ENCODE peak calls at places on chromosomes 11 and 22, in six cellular contexts. One of them, this sample, is unnamed.

GRCh38 chr22:49413551-49413950 is 414.1 kb downstream of the BRD1 start:
- DNase-seq in H1: no peak
- DNase-seq in GM12891: no peak
- DNase-seq in GM12878: no peak
- DNase-seq in K562: no peak
- DNase-seq in HepG2: no peak
- DNase-seq in this sample: no peak

GRCh38 chr11:11265994-11266606 is 87.0 kb downstream of the CSNK2A3 start:
- DNase-seq in H1: peak; percentile 94
- DNase-seq in GM12891: peak; percentile 68
- DNase-seq in GM12878: no peak
- DNase-seq in K562: peak; percentile 90
- DNase-seq in HepG2: no peak
- DNase-seq in this sample: peak; percentile 59

GRCh38 chr22:39351689-39352214 is 2.0 kb downstream of the SYNGR1 start:
- DNase-seq in H1: no peak
- DNase-seq in GM12891: no peak
- DNase-seq in GM12878: peak; percentile 25
- DNase-seq in K562: no peak
- DNase-seq in HepG2: no peak
- DNase-seq in this sample: peak; percentile 25

GRCh38 chr11:2524446-2525165 is 79.8 kb downstream of the KCNQ1 start:
- DNase-seq in H1: no peak
- DNase-seq in GM12891: peak; percentile 3
- DNase-seq in GM12878: no peak
- DNase-seq in K562: no peak
- DNase-seq in HepG2: no peak
- DNase-seq in this sample: peak; percentile 15

GRCh38 chr22:24500251-24500820 is 5.2 kb downstream of the UPB1 start:
- DNase-seq in H1: no peak
- DNase-seq in GM12891: no peak
- DNase-seq in GM12878: no peak
- DNase-seq in K562: no peak
- DNase-seq in HepG2: peak; percentile 66
- DNase-seq in this sample: no peak

GRCh38 chr11:25628030-25628429 is 703.9 kb upstream of the ANO3 start:
- DNase-seq in H1: no peak
- DNase-seq in GM12891: no peak
- DNase-seq in GM12878: no peak
- DNase-seq in K562: no peak
- DNase-seq in HepG2: no peak
- DNase-seq in this sample: no peak

GRCh38 chr11:115170133-115170815 is 333.9 kb downstream of the CADM1 start:
- DNase-seq in H1: peak; percentile 68
- DNase-seq in GM12891: no peak
- DNase-seq in GM12878: no peak
- DNase-seq in K562: peak; percentile 40
- DNase-seq in HepG2: peak; percentile 18
- DNase-seq in this sample: no peak

GRCh38 chr11:78380615-78381029 is 37.0 kb downstream of the GAB2 start:
- DNase-seq in H1: no peak
- DNase-seq in GM12891: no peak
- DNase-seq in GM12878: no peak
- DNase-seq in K562: no peak
- DNase-seq in HepG2: no peak
- DNase-seq in this sample: no peak

GRCh38 chr11:30107899-30108298 is 91.1 kb upstream of the KCNA4 start:
- DNase-seq in H1: no peak
- DNase-seq in GM12891: no peak
- DNase-seq in GM12878: no peak
- DNase-seq in K562: no peak
- DNase-seq in HepG2: no peak
- DNase-seq in this sample: no peak

GRCh38 chr11:58796333-58797049 is 48.0 kb downstream of the GLYATL2 start:
- DNase-seq in H1: no peak
- DNase-seq in GM12891: no peak
- DNase-seq in GM12878: no peak
- DNase-seq in K562: no peak
- DNase-seq in HepG2: no peak
- DNase-seq in this sample: no peak

GRCh38 chr11:16632295-16633200 is 105.9 kb upstream of the C11orf58 start:
- DNase-seq in H1: peak; percentile 55
- DNase-seq in GM12891: no peak
- DNase-seq in GM12878: no peak
- DNase-seq in K562: no peak
- DNase-seq in HepG2: peak; percentile 50
- DNase-seq in this sample: no peak

GRCh38 chr11:71139516-71140205 is 112.7 kb downstream of the SHANK2 start:
- DNase-seq in H1: no peak
- DNase-seq in GM12891: no peak
- DNase-seq in GM12878: no peak
- DNase-seq in K562: no peak
- DNase-seq in HepG2: peak; percentile 9
- DNase-seq in this sample: no peak

GRCh38 chr22:25451480-25452114 is 112.9 kb upstream of the GRK3 start:
- DNase-seq in H1: no peak
- DNase-seq in GM12891: no peak
- DNase-seq in GM12878: no peak
- DNase-seq in K562: no peak
- DNase-seq in HepG2: no peak
- DNase-seq in this sample: no peak

GRCh38 chr22:17920145-17920605 is 104.2 kb downstream of the MICAL3 start:
- DNase-seq in H1: no peak
- DNase-seq in GM12891: no peak
- DNase-seq in GM12878: no peak
- DNase-seq in K562: peak; percentile 77
- DNase-seq in HepG2: peak; percentile 70
- DNase-seq in this sample: no peak

GRCh38 chr22:25736378-25737011 is 5.5 kb upstream of the MYO18B start:
- DNase-seq in H1: no peak
- DNase-seq in GM12891: no peak
- DNase-seq in GM12878: no peak
- DNase-seq in K562: no peak
- DNase-seq in HepG2: no peak
- DNase-seq in this sample: no peak

GRCh38 chr11:71151561-71151960 is 100.8 kb downstream of the SHANK2 start:
- DNase-seq in H1: no peak
- DNase-seq in GM12891: no peak
- DNase-seq in GM12878: no peak
- DNase-seq in K562: no peak
- DNase-seq in HepG2: no peak
- DNase-seq in this sample: no peak

GRCh38 chr22:43289551-43289963 is 53.6 kb downstream of the SCUBE1 start:
- DNase-seq in H1: no peak
- DNase-seq in GM12891: no peak
- DNase-seq in GM12878: no peak
- DNase-seq in K562: no peak
- DNase-seq in HepG2: no peak
- DNase-seq in this sample: no peak

GRCh38 chr11:70503878-70504240 is 105.5 kb downstream of the CTTN start:
- DNase-seq in H1: no peak
- DNase-seq in GM12891: no peak
- DNase-seq in GM12878: no peak
- DNase-seq in K562: peak; percentile 30
- DNase-seq in HepG2: no peak
- DNase-seq in this sample: no peak

GRCh38 chr11:299081-299891 is at the start of gene IFITM5:
- DNase-seq in H1: no peak
- DNase-seq in GM12891: no peak
- DNase-seq in GM12878: no peak
- DNase-seq in K562: no peak
- DNase-seq in HepG2: no peak
- DNase-seq in this sample: no peak

GRCh38 chr11:103609117-103610066 is 427.0 kb upstream of the DDI1 start:
- DNase-seq in H1: no peak
- DNase-seq in GM12891: no peak
- DNase-seq in GM12878: no peak
- DNase-seq in K562: no peak
- DNase-seq in HepG2: no peak
- DNase-seq in this sample: no peak

GRCh38 chr11:130436171-130436570 is 7.8 kb upstream of the ADAMTS8 start:
- DNase-seq in H1: no peak
- DNase-seq in GM12891: no peak
- DNase-seq in GM12878: no peak
- DNase-seq in K562: no peak
- DNase-seq in HepG2: no peak
- DNase-seq in this sample: no peak

GRCh38 chr11:47992959-47993820 is 12.8 kb downstream of the PTPRJ start:
- DNase-seq in H1: no peak
- DNase-seq in GM12891: no peak
- DNase-seq in GM12878: no peak
- DNase-seq in K562: peak; percentile 72
- DNase-seq in HepG2: no peak
- DNase-seq in this sample: no peak

GRCh38 chr11:61883327-61883726 is 8.0 kb downstream of the FADS3 start:
- DNase-seq in H1: no peak
- DNase-seq in GM12891: no peak
- DNase-seq in GM12878: no peak
- DNase-seq in K562: no peak
- DNase-seq in HepG2: no peak
- DNase-seq in this sample: no peak

GRCh38 chr11:59158206-59159068 is 13.5 kb upstream of the DTX4 start:
- DNase-seq in H1: peak; percentile 67
- DNase-seq in GM12891: no peak
- DNase-seq in GM12878: no peak
- DNase-seq in K562: peak; percentile 61
- DNase-seq in HepG2: peak; percentile 56
- DNase-seq in this sample: no peak

GRCh38 chr11:38300570-38300969 is 1702.5 kb upstream of the RAG2 start:
- DNase-seq in H1: no peak
- DNase-seq in GM12891: no peak
- DNase-seq in GM12878: no peak
- DNase-seq in K562: no peak
- DNase-seq in HepG2: no peak
- DNase-seq in this sample: no peak

GRCh38 chr11:102552447-102553200 is 22.1 kb upstream of the MMP7 start:
- DNase-seq in H1: no peak
- DNase-seq in GM12891: no peak
- DNase-seq in GM12878: no peak
- DNase-seq in K562: no peak
- DNase-seq in HepG2: peak; percentile 25
- DNase-seq in this sample: no peak
- TF ChIP-seq POLR2AphosphoS5 in H1: no peak
- TF ChIP-seq POLR2AphosphoS5 in GM12891: no peak
- TF ChIP-seq POLR2AphosphoS5 in GM12878: no peak
- TF ChIP-seq POLR2AphosphoS5 in K562: no peak
- TF ChIP-seq POLR2AphosphoS5 in HepG2: no peak
- TF ChIP-seq POLR2AphosphoS5 in this sample: no peak

GRCh38 chr11:92727123-92727522 is 242.3 kb upstream of the MTNR1B start:
- DNase-seq in H1: no peak
- DNase-seq in GM12891: no peak
- DNase-seq in GM12878: no peak
- DNase-seq in K562: no peak
- DNase-seq in HepG2: no peak
- DNase-seq in this sample: no peak

GRCh38 chr11:92728628-92729027 is 240.8 kb upstream of the MTNR1B start:
- DNase-seq in H1: no peak
- DNase-seq in GM12891: no peak
- DNase-seq in GM12878: no peak
- DNase-seq in K562: no peak
- DNase-seq in HepG2: no peak
- DNase-seq in this sample: no peak

GRCh38 chr11:92727769-92728168 is 241.7 kb upstream of the MTNR1B start:
- DNase-seq in H1: no peak
- DNase-seq in GM12891: no peak
- DNase-seq in GM12878: no peak
- DNase-seq in K562: no peak
- DNase-seq in HepG2: no peak
- DNase-seq in this sample: no peak
- TF ChIP-seq TAF1 in H1: no peak
- TF ChIP-seq TAF1 in GM12891: no peak
- TF ChIP-seq TAF1 in GM12878: no peak
- TF ChIP-seq TAF1 in K562: no peak
- TF ChIP-seq TAF1 in HepG2: no peak
- TF ChIP-seq TAF1 in this sample: no peak

GRCh38 chr11:33039274-33040126 is at the start of gene TCP11L1:
- DNase-seq in H1: peak; percentile 88
- DNase-seq in GM12891: peak; percentile 72
- DNase-seq in GM12878: peak; percentile 59
- DNase-seq in K562: peak; percentile 86
- DNase-seq in HepG2: peak; percentile 83
- DNase-seq in this sample: peak; percentile 75
- TF ChIP-seq POLR2A in H1: no peak
- TF ChIP-seq POLR2A in GM12891: peak; percentile 45
- TF ChIP-seq POLR2A in GM12878: peak; percentile 84
- TF ChIP-seq POLR2A in K562: peak; percentile 69
- TF ChIP-seq POLR2A in HepG2: peak; percentile 47
- TF ChIP-seq POLR2A in this sample: peak; percentile 59

GRCh38 chr11:6402561-6402981 is 12.3 kb downstream of the SMPD1 start:
- DNase-seq in H1: no peak
- DNase-seq in GM12891: peak; percentile 76
- DNase-seq in GM12878: peak; percentile 76
- DNase-seq in K562: no peak
- DNase-seq in HepG2: no peak
- DNase-seq in this sample: peak; percentile 74
- TF ChIP-seq POLR2AphosphoS5 in H1: no peak
- TF ChIP-seq POLR2AphosphoS5 in GM12891: no peak
- TF ChIP-seq POLR2AphosphoS5 in GM12878: no peak
- TF ChIP-seq POLR2AphosphoS5 in K562: no peak
- TF ChIP-seq POLR2AphosphoS5 in HepG2: no peak
- TF ChIP-seq POLR2AphosphoS5 in this sample: no peak

This sample was measured in GM12892.